ENCODE peak calls at places on chromosomes 1 and 21, in seven cellular contexts. K is CD4-positive, alpha-beta T cell; R is kidney epithelial cell; C is cardiac muscle cell; D is dorsolateral prefrontal cortex; S is psoas muscle; Z is WERI-Rb-1. T is an unnamed sample.

GRCh38 chr1:228007054-228007800 is 429 bp downstream of the WNT3A start:
- DNase-seq in K (no peak), R (no peak), C (peak; percentile 20), D (peak; percentile 22), S (no peak), Z (no peak), T (no peak)

GRCh38 chr1:153791856-153792253 is 16.6 kb downstream of the SLC27A3 start:
- DNase-seq in K (no peak), R (no peak), C (no peak), D (peak; percentile 60), S (peak; percentile 9), Z (peak; percentile 57), T (no peak)

GRCh38 chr1:30242722-30243465 is 480.5 kb downstream of the MATN1 start:
- DNase-seq in K (no peak), R (no peak), C (no peak), D (no peak), S (no peak), Z (no peak), T (no peak)

GRCh38 chr1:107152332-107152731 is 11.5 kb downstream of the NTNG1 start:
- DNase-seq in K (no peak), R (no peak), C (no peak), D (no peak), S (no peak), Z (no peak), T (no peak)

GRCh38 chr1:35175067-35176001 is 17.6 kb downstream of the SFPQ start:
- DNase-seq in K (no peak), R (no peak), C (no peak), D (no peak), S (no peak), Z (no peak), T (no peak)

GRCh38 chr1:67732750-67733151 is 47.8 kb downstream of the GADD45A start:
- DNase-seq in K (no peak), R (no peak), C (no peak), D (no peak), S (no peak), Z (peak; percentile 57), T (no peak)

GRCh38 chr1:160428655-160429054 is 28.3 kb downstream of the VANGL2 start:
- DNase-seq in K (peak; percentile 19), R (no peak), C (peak; percentile 55), D (peak; percentile 57), S (no peak), Z (no peak), T (no peak)

GRCh38 chr1:172646653-172647052 is 12.2 kb upstream of the FASLG start:
- DNase-seq in K (no peak), R (no peak), C (no peak), D (no peak), S (no peak), Z (no peak), T (no peak)

GRCh38 chr1:30462826-30463425 is 260.5 kb downstream of the MATN1 start:
- DNase-seq in K (no peak), R (no peak), C (no peak), D (no peak), S (no peak), Z (no peak), T (no peak)

GRCh38 chr21:45332415-45332814 is 44.7 kb upstream of the POFUT2 start:
- DNase-seq in K (no peak), R (no peak), C (no peak), D (no peak), S (no peak), Z (no peak), T (no peak)

GRCh38 chr21:32940079-32941014 is 85.4 kb upstream of the OLIG2 start:
- DNase-seq in K (peak; percentile 11), R (no peak), C (peak; percentile 68), D (no peak), S (no peak), Z (peak; percentile 61), T (no peak)

GRCh38 chr1:42146916-42147320 is 6.3 kb upstream of the GUCA2B start:
- DNase-seq in K (peak; percentile 59), R (no peak), C (peak; percentile 79), D (peak; percentile 81), S (peak; percentile 49), Z (peak; percentile 77), T (peak; percentile 82)

GRCh38 chr1:16236091-16236494 is 890 bp downstream of the CPLANE2 start:
- DNase-seq in K (peak; percentile 44), R (no peak), C (no peak), D (no peak), S (no peak), Z (no peak), T (no peak)

GRCh38 chr1:115411388-115412063 is 73.5 kb upstream of the NGF start:
- DNase-seq in K (no peak), R (no peak), C (no peak), D (no peak), S (no peak), Z (no peak), T (no peak)

GRCh38 chr1:71170925-71171324 is 90.1 kb upstream of the ZRANB2 start:
- DNase-seq in K (no peak), R (no peak), C (no peak), D (no peak), S (no peak), Z (no peak), T (no peak)
- TF ChIP-seq CTCF in K (no peak), R (no peak), C (no peak), D (no peak), S (no peak), Z (peak; percentile 14), T (no peak)

DNA sequence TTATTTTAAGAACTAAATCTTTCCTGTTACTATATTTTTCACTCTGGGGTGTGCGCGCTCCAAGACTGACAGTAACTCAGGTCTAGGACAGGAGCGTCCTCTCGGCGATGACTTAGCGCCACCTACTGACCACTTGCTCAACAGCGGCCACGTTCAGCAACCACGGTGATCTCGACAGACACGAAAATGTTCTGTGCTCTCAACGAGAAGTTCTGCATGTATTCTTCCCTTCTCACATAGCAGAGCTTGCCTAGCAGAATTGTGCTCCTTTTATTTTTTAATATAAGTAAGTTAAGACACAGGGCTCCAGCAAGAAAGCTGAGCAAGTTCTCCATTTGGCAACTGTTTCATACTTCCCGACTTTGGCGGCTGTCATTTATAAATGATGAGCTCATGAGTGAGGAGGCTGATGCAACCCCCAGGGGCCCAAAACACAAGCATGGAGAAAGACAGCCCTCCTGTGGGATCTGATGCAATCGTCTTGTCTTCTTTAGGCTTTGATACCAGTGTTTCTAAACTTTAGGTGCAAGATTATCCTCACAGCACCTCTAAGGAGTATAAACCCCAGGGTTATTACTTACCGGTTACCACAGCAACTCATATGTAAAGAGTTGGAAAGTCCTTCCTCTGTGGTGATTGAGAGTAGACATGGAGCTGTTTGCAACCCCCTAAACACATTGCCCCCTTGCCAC is 92.6 kb downstream of the HHIPL2 start:
- DNase-seq in K (peak; percentile 79), R (no peak), C (peak; percentile 86), D (peak; percentile 94), S (peak; percentile 83), Z (peak; percentile 64), T (peak; percentile 69)
- TF ChIP-seq CTCF in K (peak; percentile 93), R (peak; percentile 93), C (peak; percentile 98), D (peak; percentile 96), S (peak; percentile 96), Z (peak; percentile 77), T (peak; percentile 87)

DNA sequence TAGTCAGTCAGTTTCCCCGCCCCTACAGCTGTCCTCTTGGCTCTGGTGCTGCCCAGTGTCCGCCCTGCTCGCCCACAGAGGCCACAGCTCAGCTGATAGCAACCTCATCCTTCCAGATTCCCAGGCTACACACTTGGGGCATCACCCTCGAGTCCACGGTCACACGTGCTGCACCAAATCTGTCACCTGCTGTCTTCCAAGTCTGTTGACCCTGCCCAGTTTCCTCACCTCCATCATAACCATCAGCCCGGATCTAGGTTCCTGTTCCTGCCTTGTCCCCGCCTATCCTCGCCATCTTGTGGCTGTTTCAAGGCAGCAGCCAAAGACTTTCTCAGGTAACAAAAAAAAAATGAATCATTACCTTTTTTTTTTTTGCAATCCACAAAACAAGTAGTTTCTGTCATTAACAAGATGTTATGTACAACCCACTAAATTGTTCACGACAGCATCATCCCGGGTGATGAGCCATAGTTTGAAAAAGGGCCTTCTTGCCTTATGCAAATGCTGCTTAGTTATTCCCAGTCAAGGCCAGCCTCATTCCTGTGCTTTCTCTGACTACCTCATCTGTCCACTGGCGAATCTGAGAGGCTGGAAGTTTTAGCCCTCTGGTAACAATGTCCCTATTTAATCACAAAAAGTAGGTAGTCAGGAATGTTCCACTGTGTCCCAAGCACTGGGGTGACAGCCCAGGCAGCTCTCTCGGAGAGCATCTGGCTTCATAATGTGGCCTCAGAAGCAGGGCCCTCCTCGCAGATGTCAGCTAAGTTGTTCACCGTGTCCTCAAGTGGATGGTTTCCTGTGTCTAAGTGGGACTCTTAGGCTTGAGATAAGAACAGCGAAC is 4.9 kb upstream of the MIIP start:
- DNase-seq in K (no peak), R (no peak), C (peak; percentile 92), D (no peak), S (no peak), Z (peak; percentile 73), T (no peak)
- TF ChIP-seq CTCF in K (no peak), R (no peak), C (peak; percentile 24), D (no peak), S (no peak), Z (peak; percentile 23), T (peak; percentile 17)

DNA sequence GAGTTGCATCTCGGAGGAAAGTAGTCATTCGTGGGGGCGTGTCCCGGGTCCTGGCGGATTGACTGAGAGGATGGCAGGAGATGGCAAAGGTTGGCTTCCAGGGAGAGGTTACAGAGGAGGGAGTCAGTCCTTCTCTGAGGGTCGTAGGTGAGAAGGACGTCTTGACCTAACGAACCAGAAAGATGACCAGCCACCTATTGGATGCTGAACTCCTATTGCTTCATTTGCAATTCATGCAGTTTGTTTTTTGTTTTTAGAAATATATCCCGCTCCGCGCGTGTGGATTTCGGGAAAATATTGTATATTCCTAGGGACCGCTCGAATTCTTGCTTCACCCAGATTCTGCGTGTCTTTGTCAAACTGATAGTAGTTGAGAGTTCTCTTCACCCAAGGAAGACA is 527 bp downstream of the DISP1 start:
- DNase-seq in K (no peak), R (no peak), C (peak; percentile 35), D (no peak), S (no peak), Z (peak; percentile 33), T (no peak)
- TF ChIP-seq CTCF in K (no peak), R (no peak), C (no peak), D (no peak), S (no peak), Z (no peak), T (no peak)

DNA sequence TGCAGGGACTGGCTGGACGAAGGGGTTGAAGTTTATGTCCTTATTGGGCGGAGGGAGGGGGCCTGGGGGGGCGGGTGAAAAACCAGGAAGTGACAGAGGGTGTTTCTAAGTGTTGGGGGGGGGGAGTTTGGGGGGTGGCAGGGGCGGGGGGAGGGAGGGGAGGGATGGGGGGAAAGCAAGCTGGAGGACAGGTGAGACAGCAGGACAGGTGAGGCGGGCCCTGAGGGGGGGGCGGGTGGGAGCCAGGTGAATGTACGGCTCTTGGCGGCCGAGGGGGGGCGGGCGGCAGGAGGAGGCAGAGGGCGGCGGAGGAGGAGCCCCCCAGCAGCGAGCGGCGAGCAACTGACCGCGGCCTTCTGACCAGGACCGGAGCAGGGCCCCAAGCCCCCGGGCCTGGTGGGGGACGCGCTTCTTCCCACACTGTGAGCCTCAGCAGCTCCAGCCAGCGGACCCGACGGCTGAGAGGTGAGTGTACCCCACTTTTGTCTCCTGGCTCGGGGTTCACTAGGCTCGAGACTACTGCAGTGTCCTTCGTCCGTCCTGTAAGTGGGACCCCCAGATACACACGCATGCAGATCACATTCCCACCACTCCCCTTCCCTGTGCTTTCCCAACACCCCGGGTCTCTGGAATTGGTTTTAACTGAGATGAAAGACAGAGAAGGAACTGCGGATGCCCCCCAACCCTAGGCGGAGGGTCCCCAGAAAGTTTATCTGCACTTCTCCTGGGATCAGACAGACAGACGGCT is at the start of gene ZBTB7B:
- DNase-seq in K (no peak), R (no peak), C (peak; percentile 47), D (no peak), S (peak; percentile 60), Z (no peak), T (no peak)
- TF ChIP-seq CTCF in K (no peak), R (no peak), C (no peak), D (no peak), S (no peak), Z (no peak), T (no peak)

GRCh38 chr1:54272772-54273091 is 72.8 kb downstream of the MRPL37 start:
- DNase-seq in K (no peak), R (no peak), C (no peak), D (no peak), S (no peak), Z (no peak), T (no peak)
- TF ChIP-seq CTCF in K (no peak), R (no peak), C (peak; percentile 52), D (no peak), S (no peak), Z (no peak), T (no peak)